ENCODE peak calls at places on chromosomes 4 and X, in six cellular contexts. K is fibroblast of lung, Q is adipocyte, Z is GM06990, U is HCT116, F is cardiac fibroblast. H is an unnamed sample.

GRCh38 chr4:114178392-114178791 is 198.9 kb upstream of the ARSJ start:
- DNase-seq in K (no peak), Q (no peak), Z (no peak), U (no peak), F (no peak), H (no peak)

GRCh38 chrX:40871385-40872082 is 136.2 kb upstream of the MED14 start:
- DNase-seq in K (peak), Q (peak), Z (peak), U (no peak), F (peak), H (no peak)

GRCh38 chr4:130896920-130897319 is 1801.0 kb downstream of the C4orf33 start:
- DNase-seq in K (no peak), Q (no peak), Z (no peak), U (no peak), F (no peak), H (no peak)

GRCh38 chrX:136227948-136228584 is 23.1 kb downstream of the MAP7D3 start:
- DNase-seq in K (no peak), Q (no peak), Z (no peak), U (no peak), F (no peak), H (no peak)

GRCh38 chr4:156974264-156974663 is 2.7 kb upstream of the PDGFC start:
- DNase-seq in K (peak), Q (peak), Z (no peak), U (no peak), F (peak), H (no peak)

GRCh38 chr4:26032142-26032541 is 118.1 kb downstream of the SMIM20 start:
- DNase-seq in K (peak), Q (peak), Z (no peak), U (no peak), F (peak), H (no peak)

GRCh38 chrX:136065044-136065671 is 79.9 kb downstream of the SLC9A6 start:
- DNase-seq in K (peak), Q (peak), Z (no peak), U (no peak), F (peak), H (no peak)

GRCh38 chr4:17544205-17544604 is 29.2 kb downstream of the CLRN2 start:
- DNase-seq in K (no peak), Q (no peak), Z (no peak), U (no peak), F (peak), H (no peak)

GRCh38 chr4:26821677-26822503 is 38.8 kb upstream of the STIM2 start:
- DNase-seq in K (no peak), Q (no peak), Z (no peak), U (peak), F (peak), H (no peak)

GRCh38 chr4:133084421-133084820 is 64.7 kb upstream of the PCDH10 start:
- DNase-seq in K (no peak), Q (no peak), Z (no peak), U (no peak), F (no peak), H (no peak)

GRCh38 chr4:82352825-82353370 is 20.9 kb downstream of the HNRNPD start:
- DNase-seq in K (no peak), Q (peak), Z (no peak), U (no peak), F (peak), H (no peak)

GRCh38 chr4:181637186-181638105 is 605.8 kb upstream of the TENM3 start:
- DNase-seq in K (peak), Q (no peak), Z (no peak), U (no peak), F (peak), H (no peak)

GRCh38 chr4:150119492-150119891 is 41.2 kb downstream of the DCLK2 start:
- DNase-seq in K (peak), Q (peak), Z (no peak), U (no peak), F (peak), H (no peak)

GRCh38 chr4:125703443-125703842 is 388.7 kb downstream of the FAT4 start:
- DNase-seq in K (peak), Q (peak), Z (no peak), U (no peak), F (peak), H (peak)

GRCh38 chr4:157791236-157791635 is 381.6 kb downstream of the GASK1B start:
- DNase-seq in K (no peak), Q (no peak), Z (no peak), U (no peak), F (no peak), H (no peak)

GRCh38 chr4:154560824-154561231 is 2.0 kb upstream of the FGB start:
- DNase-seq in K (peak), Q (peak), Z (no peak), U (no peak), F (peak), H (no peak)

GRCh38 chrX:1661048-1661921 is 46.4 kb downstream of the ASMT start:
- DNase-seq in K (no peak), Q (no peak), Z (peak), U (peak), F (no peak), H (no peak)

GRCh38 chr4:99894998-99895397 is 771 bp upstream of the LAMTOR3 start:
- DNase-seq in K (no peak), Q (no peak), Z (peak), U (no peak), F (no peak), H (no peak)

GRCh38 chr4:111639876-111640275 is 505.4 kb upstream of the FAM241A start:
- DNase-seq in K (no peak), Q (peak), Z (no peak), U (no peak), F (peak), H (no peak)

GRCh38 chr4:94038195-94038594 is 169.5 kb upstream of the SMARCAD1 start:
- DNase-seq in K (no peak), Q (no peak), Z (no peak), U (no peak), F (no peak), H (no peak)

GRCh38 chr4:138761638-138762205 is 253.9 kb upstream of the NOCT start:
- DNase-seq in K (peak), Q (no peak), Z (no peak), U (no peak), F (no peak), H (no peak)

GRCh38 chr4:100848865-100849264 is 331.0 kb upstream of the EMCN start:
- DNase-seq in K (no peak), Q (no peak), Z (no peak), U (peak), F (no peak), H (no peak)

GRCh38 chrX:111465664-111466063 is 45.8 kb upstream of the SERTM2 start:
- DNase-seq in K (no peak), Q (no peak), Z (no peak), U (no peak), F (no peak), H (no peak)

GRCh38 chrX:40147399-40148188 is 49.8 kb upstream of the BCOR start:
- DNase-seq in K (no peak), Q (no peak), Z (no peak), U (no peak), F (no peak), H (no peak)

GRCh38 chr4:26793750-26794149 is 66.9 kb upstream of the STIM2 start:
- DNase-seq in K (no peak), Q (no peak), Z (no peak), U (peak), F (peak), H (no peak)

GRCh38 chr4:24794916-24795665 is at the start of gene SOD3:
- DNase-seq in K (peak), Q (peak), Z (no peak), U (no peak), F (peak), H (no peak)

GRCh38 chr4:72567821-72568620 is 1.0 kb downstream of the ADAMTS3 start:
- DNase-seq in K (peak), Q (peak), Z (peak), U (no peak), F (peak), H (no peak)

GRCh38 chr4:186699298-186699697 is 24.4 kb downstream of the FAT1 start:
- DNase-seq in K (peak), Q (no peak), Z (no peak), U (no peak), F (no peak), H (no peak)

GRCh38 chr4:151517896-151518295 is 108.9 kb downstream of the FHIP1A start:
- DNase-seq in K (no peak), Q (no peak), Z (no peak), U (no peak), F (no peak), H (no peak)

GRCh38 chrX:73214366-73215094 is at the start of gene NAP1L2:
- DNase-seq in K (no peak), Q (peak), Z (peak), U (no peak), F (peak), H (no peak)

GRCh38 chr4:168868044-168868855 is 141.8 kb downstream of the CBR4 start:
- DNase-seq in K (peak), Q (peak), Z (no peak), U (no peak), F (peak), H (no peak)

GRCh38 chr4:109622581-109622980 is 62.5 kb downstream of the MCUB start:
- DNase-seq in K (no peak), Q (no peak), Z (no peak), U (no peak), F (no peak), H (no peak)

GRCh38 chrX:68994883-68995255 is 166.0 kb downstream of the EFNB1 start:
- DNase-seq in K (no peak), Q (no peak), Z (no peak), U (no peak), F (no peak), H (no peak)

GRCh38 chrX:108584617-108585211 is 145.1 kb downstream of the COL4A5 start:
- DNase-seq in K (no peak), Q (peak), Z (peak), U (peak), F (peak), H (no peak)

DNA sequence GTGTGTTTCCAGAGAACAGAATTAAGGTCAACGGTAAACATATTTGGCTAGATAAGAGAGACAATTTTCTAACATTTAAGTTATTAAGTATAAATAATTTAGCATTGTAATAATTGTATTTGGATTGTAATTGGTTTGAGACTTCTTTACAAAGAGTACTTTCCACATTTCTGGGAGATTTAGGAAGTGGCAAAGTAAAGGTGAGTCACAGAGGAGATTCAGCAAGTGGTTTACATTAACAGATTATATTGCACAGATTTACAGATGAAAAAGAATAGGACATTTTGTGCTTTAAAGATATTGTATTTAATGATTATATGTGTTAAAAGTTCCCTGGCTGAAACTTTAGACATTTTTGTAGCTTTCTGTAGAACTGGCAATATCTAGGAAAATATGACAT is 584.4 kb upstream of the AADAT start:
- DNase-seq in K (no peak), Q (peak), Z (no peak), U (no peak), F (no peak), H (no peak)
- H3K4me3 ChIP-seq in K (no peak), Q (no peak), Z (no peak), U (no peak), F (no peak), H (no peak)

GRCh38 chrX:48470110-48470832 is at the start of gene SLC38A5:
- DNase-seq in K (no peak), Q (no peak), Z (no peak), U (no peak), F (no peak), H (no peak)

GRCh38 chrX:48470833-48471118 is 716 bp upstream of the SLC38A5 start:
- DNase-seq in K (no peak), Q (no peak), Z (no peak), U (no peak), F (no peak), H (no peak)

GRCh38 chrX:48467331-48467761 is 2.7 kb downstream of the SLC38A5 start:
- DNase-seq in K (peak), Q (no peak), Z (no peak), U (no peak), F (no peak), H (no peak)

GRCh38 chrX:48468247-48468671 is 1.8 kb downstream of the SLC38A5 start:
- DNase-seq in K (no peak), Q (no peak), Z (peak), U (no peak), F (no peak), H (no peak)

DNA sequence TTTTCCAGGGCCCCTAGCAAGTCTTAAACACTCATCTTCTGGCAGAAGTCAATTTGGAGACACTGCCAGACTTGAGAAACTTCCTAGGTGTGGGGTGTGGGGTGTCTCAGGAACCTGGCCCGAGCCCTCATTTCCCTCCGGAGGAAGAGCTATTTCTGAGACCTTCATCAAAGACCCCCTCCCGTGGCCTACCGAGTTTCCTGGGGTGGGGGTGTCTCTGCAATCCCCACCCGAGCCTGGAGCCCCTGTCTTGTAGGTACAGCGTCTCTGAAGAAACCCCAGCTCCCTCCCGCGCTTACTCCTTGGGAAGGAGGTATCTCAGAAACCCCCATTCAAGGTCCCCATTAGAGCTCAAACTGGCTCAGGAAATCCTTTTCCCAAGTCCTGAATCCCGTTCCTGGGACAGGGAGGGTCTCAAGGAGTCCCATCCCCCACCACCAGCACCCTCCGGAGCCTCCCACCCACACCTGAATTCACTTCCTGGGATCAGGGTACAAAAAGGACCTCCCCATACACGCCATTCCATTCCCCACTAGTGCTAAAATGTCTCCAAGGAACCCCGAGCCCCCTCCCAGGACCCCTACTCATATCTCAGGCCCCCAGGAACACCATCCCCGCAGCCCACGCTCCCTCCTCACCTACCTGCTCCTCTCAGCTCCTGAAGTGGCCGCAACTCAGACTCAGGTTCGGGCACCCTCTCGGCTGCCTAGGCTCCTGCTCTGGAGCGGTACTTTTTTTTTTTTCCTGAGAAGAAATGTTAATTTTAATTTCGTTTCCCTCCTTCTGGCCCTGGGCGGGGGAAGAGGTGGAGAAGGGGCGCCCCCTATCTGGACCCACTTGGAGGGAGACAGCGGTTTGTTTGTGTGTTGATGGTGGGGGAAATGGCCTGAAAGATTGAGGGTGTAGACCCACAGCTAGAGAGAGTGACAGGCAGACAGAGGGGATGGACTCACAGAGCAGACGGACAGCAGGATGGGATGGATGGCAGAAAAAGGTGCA is 1.1 kb downstream of the SLC38A5 start:
- DNase-seq in K (peak), Q (no peak), Z (peak), U (no peak), F (no peak), H (no peak)
- H3K4me3 ChIP-seq in K (peak), Q (no peak), Z (peak), U (peak), F (no peak), H (peak)

GRCh38 chr4:184550476-184550875 is 76.1 kb upstream of the IRF2 start:
- DNase-seq in K (no peak), Q (no peak), Z (no peak), U (no peak), F (no peak), H (no peak)

GRCh38 chr4:184548651-184549341 is 74.4 kb upstream of the IRF2 start:
- DNase-seq in K (no peak), Q (no peak), Z (no peak), U (no peak), F (no peak), H (no peak)

GRCh38 chr4:184553891-184554290 is 79.5 kb upstream of the IRF2 start:
- DNase-seq in K (no peak), Q (no peak), Z (no peak), U (no peak), F (no peak), H (no peak)

GRCh38 chr4:184544711-184545409 is 70.5 kb upstream of the IRF2 start:
- DNase-seq in K (peak), Q (no peak), Z (no peak), U (no peak), F (no peak), H (no peak)

DNA sequence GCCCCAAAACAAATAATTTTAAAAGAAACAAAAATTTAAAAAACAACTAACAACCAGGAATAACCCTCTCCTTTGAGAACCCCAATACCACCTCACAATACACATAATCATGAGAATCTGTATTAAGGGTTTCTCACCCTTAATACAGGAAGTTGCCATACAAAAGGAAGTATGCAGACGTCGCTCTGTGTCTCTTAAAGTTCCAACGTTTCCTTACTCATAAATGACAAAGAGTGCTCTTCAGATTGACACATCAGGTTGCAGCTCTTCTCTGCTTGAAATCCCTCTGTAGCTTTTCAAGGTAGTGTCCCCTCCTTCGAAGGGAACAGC is 73.9 kb upstream of the IRF2 start:
- DNase-seq in K (no peak), Q (no peak), Z (no peak), U (no peak), F (no peak), H (no peak)
- H3K4me3 ChIP-seq in K (no peak), Q (no peak), Z (no peak), U (no peak), F (no peak), H (peak)

DNA sequence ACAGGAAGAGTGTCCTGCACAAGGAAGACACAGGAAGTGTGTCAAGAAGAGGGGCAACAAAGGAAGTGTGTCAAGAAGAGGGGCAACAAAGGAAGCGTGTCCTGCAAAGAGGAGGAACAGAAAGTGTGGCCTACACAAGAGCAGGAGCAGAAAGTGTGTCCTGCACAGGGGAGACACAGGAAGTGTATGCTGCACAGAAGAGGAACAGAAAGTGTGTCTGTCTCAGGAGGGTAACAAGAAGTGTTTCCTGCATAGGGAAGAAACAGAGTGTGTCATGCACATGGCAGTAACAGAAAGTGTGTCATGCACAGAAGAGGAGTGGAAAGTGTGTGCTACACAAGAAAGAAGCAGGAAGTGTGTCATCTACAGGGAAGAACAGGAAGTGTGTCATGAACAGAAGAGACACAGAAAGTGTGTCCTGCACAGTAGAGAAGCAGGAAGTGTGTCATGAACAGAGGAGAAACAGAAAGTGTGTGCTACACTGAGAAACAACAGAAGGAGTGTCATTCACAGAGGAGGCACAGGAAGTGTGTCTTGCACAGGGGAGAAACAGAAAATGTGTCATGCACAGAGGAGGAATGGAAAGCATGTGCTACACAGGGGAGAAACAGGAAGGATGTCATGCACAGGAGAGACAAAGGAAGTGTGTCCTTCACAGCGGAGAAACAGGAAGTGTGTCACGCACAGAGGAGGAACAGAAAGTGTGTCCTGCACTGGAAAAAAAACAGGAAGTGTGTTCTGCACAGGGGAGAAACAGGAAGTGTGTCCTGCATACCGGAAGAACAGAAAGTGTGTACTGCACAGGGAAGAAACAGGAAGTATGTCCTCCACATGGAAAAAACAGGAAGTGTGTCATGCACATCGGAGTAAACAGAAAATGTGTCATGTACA is 526.4 kb upstream of the PRKX start:
- DNase-seq in K (no peak), Q (no peak), Z (no peak), U (no peak), F (no peak), H (no peak)
- H3K4me3 ChIP-seq in K (no peak), Q (no peak), Z (no peak), U (no peak), F (no peak), H (no peak)

GRCh38 chr4:1010522-1011021 is 854 bp upstream of the FGFRL1 start:
- DNase-seq in K (peak), Q (peak), Z (peak), U (peak), F (peak), H (no peak)

GRCh38 chr4:1009647-1010521 is 1.5 kb upstream of the FGFRL1 start:
- DNase-seq in K (peak), Q (peak), Z (peak), U (no peak), F (peak), H (no peak)

GRCh38 chr4:1008840-1009646 is 2.4 kb upstream of the FGFRL1 start:
- DNase-seq in K (no peak), Q (peak), Z (peak), U (no peak), F (no peak), H (no peak)

GRCh38 chr4:1012031-1012739 is 759 bp downstream of the FGFRL1 start:
- DNase-seq in K (no peak), Q (peak), Z (no peak), U (no peak), F (no peak), H (no peak)

GRCh38 chr4:1011022-1011694 is at the start of gene FGFRL1:
- DNase-seq in K (peak), Q (peak), Z (peak), U (peak), F (peak), H (no peak)
- H3K4me3 ChIP-seq in K (peak), Q (peak), Z (peak), U (peak), F (peak), H (peak)

GRCh38 chrX:72131317-72132294 is at the start of gene RTL5:
- DNase-seq in K (peak), Q (peak), Z (peak), U (peak), F (peak), H (no peak)
- H3K4me3 ChIP-seq in K (peak), Q (peak), Z (peak), U (peak), F (peak), H (peak)